ENCODE peak calls at places on chromosome 11, in eight cellular contexts. One of them, this sample, is unnamed.

GRCh38 chr11:47099213-47099917 is 77.3 kb downstream of the ARFGAP2 start:
- DNase-seq in H1: no peak
- DNase-seq in A549: no peak
- DNase-seq in K562: no peak
- DNase-seq in transverse colon: no peak
- DNase-seq in esophagus muscularis mucosa: no peak
- DNase-seq in stomach: peak; percentile 37
- DNase-seq in sigmoid colon: no peak
- DNase-seq in this sample: no peak

GRCh38 chr11:15412054-15412453 is 297.3 kb downstream of the INSC start:
- DNase-seq in H1: no peak
- DNase-seq in A549: no peak
- DNase-seq in K562: no peak
- DNase-seq in transverse colon: no peak
- DNase-seq in esophagus muscularis mucosa: no peak
- DNase-seq in stomach: no peak
- DNase-seq in sigmoid colon: no peak
- DNase-seq in this sample: no peak

GRCh38 chr11:14423633-14424032 is 64.7 kb upstream of the RRAS2 start:
- DNase-seq in H1: no peak
- DNase-seq in A549: no peak
- DNase-seq in K562: no peak
- DNase-seq in transverse colon: no peak
- DNase-seq in esophagus muscularis mucosa: no peak
- DNase-seq in stomach: no peak
- DNase-seq in sigmoid colon: no peak
- DNase-seq in this sample: no peak

GRCh38 chr11:112877561-112877960 is 83.7 kb upstream of the NCAM1 start:
- DNase-seq in H1: no peak
- DNase-seq in A549: no peak
- DNase-seq in K562: no peak
- DNase-seq in transverse colon: no peak
- DNase-seq in esophagus muscularis mucosa: no peak
- DNase-seq in stomach: no peak
- DNase-seq in sigmoid colon: no peak
- DNase-seq in this sample: no peak

GRCh38 chr11:33529461-33529860 is 171.2 kb downstream of the C11orf91 start:
- DNase-seq in H1: no peak
- DNase-seq in A549: no peak
- DNase-seq in K562: no peak
- DNase-seq in transverse colon: no peak
- DNase-seq in esophagus muscularis mucosa: no peak
- DNase-seq in stomach: no peak
- DNase-seq in sigmoid colon: no peak
- DNase-seq in this sample: no peak

GRCh38 chr11:115664313-115664712 is 160.1 kb upstream of the CADM1 start:
- DNase-seq in H1: no peak
- DNase-seq in A549: no peak
- DNase-seq in K562: no peak
- DNase-seq in transverse colon: no peak
- DNase-seq in esophagus muscularis mucosa: no peak
- DNase-seq in stomach: no peak
- DNase-seq in sigmoid colon: no peak
- DNase-seq in this sample: no peak

GRCh38 chr11:14908214-14908880 is 16.3 kb upstream of the CYP2R1 start:
- DNase-seq in H1: no peak
- DNase-seq in A549: peak; percentile 64
- DNase-seq in K562: peak; percentile 59
- DNase-seq in transverse colon: peak; percentile 34
- DNase-seq in esophagus muscularis mucosa: no peak
- DNase-seq in stomach: no peak
- DNase-seq in sigmoid colon: no peak
- DNase-seq in this sample: no peak

GRCh38 chr11:58575377-58576020 is at the start of gene LPXN:
- DNase-seq in H1: no peak
- DNase-seq in A549: no peak
- DNase-seq in K562: no peak
- DNase-seq in transverse colon: peak; percentile 48
- DNase-seq in esophagus muscularis mucosa: no peak
- DNase-seq in stomach: no peak
- DNase-seq in sigmoid colon: no peak
- DNase-seq in this sample: no peak

GRCh38 chr11:121844016-121844415 is 272.0 kb downstream of the BLID start:
- DNase-seq in H1: no peak
- DNase-seq in A549: peak; percentile 0
- DNase-seq in K562: no peak
- DNase-seq in transverse colon: no peak
- DNase-seq in esophagus muscularis mucosa: no peak
- DNase-seq in stomach: no peak
- DNase-seq in sigmoid colon: no peak
- DNase-seq in this sample: no peak

GRCh38 chr11:62147545-62147944 is 23.7 kb downstream of the INCENP start:
- DNase-seq in H1: no peak
- DNase-seq in A549: no peak
- DNase-seq in K562: no peak
- DNase-seq in transverse colon: no peak
- DNase-seq in esophagus muscularis mucosa: no peak
- DNase-seq in stomach: peak; percentile 14
- DNase-seq in sigmoid colon: no peak
- DNase-seq in this sample: no peak

GRCh38 chr11:115548878-115549528 is 44.8 kb upstream of the CADM1 start:
- DNase-seq in H1: peak; percentile 79
- DNase-seq in A549: peak; percentile 62
- DNase-seq in K562: no peak
- DNase-seq in transverse colon: peak; percentile 36
- DNase-seq in esophagus muscularis mucosa: no peak
- DNase-seq in stomach: peak; percentile 46
- DNase-seq in sigmoid colon: no peak
- DNase-seq in this sample: no peak

GRCh38 chr11:27976262-27976661 is 131.7 kb downstream of the KIF18A start:
- DNase-seq in H1: no peak
- DNase-seq in A549: no peak
- DNase-seq in K562: no peak
- DNase-seq in transverse colon: no peak
- DNase-seq in esophagus muscularis mucosa: no peak
- DNase-seq in stomach: no peak
- DNase-seq in sigmoid colon: no peak
- DNase-seq in this sample: no peak

GRCh38 chr11:126384053-126384335 is 28.5 kb downstream of the ST3GAL4 start:
- DNase-seq in H1: no peak
- DNase-seq in A549: no peak
- DNase-seq in K562: no peak
- DNase-seq in transverse colon: no peak
- DNase-seq in esophagus muscularis mucosa: no peak
- DNase-seq in stomach: no peak
- DNase-seq in sigmoid colon: no peak
- DNase-seq in this sample: peak; percentile 16

GRCh38 chr11:70698871-70699270 is 300.5 kb downstream of the CTTN start:
- DNase-seq in H1: no peak
- DNase-seq in A549: no peak
- DNase-seq in K562: no peak
- DNase-seq in transverse colon: no peak
- DNase-seq in esophagus muscularis mucosa: no peak
- DNase-seq in stomach: no peak
- DNase-seq in sigmoid colon: peak; percentile 30
- DNase-seq in this sample: no peak

GRCh38 chr11:113884361-113884836 is 9.0 kb upstream of the USP28 start:
- DNase-seq in H1: no peak
- DNase-seq in A549: no peak
- DNase-seq in K562: peak; percentile 18
- DNase-seq in transverse colon: no peak
- DNase-seq in esophagus muscularis mucosa: no peak
- DNase-seq in stomach: no peak
- DNase-seq in sigmoid colon: no peak
- DNase-seq in this sample: no peak

GRCh38 chr11:109867784-109868183 is 225.4 kb upstream of the ZC3H12C start:
- DNase-seq in H1: no peak
- DNase-seq in A549: no peak
- DNase-seq in K562: no peak
- DNase-seq in transverse colon: no peak
- DNase-seq in esophagus muscularis mucosa: no peak
- DNase-seq in stomach: no peak
- DNase-seq in sigmoid colon: no peak
- DNase-seq in this sample: no peak

GRCh38 chr11:32385998-32386397 is 49.3 kb downstream of the WT1 start:
- DNase-seq in H1: peak; percentile 21
- DNase-seq in A549: peak; percentile 44
- DNase-seq in K562: peak; percentile 65
- DNase-seq in transverse colon: peak; percentile 24
- DNase-seq in esophagus muscularis mucosa: no peak
- DNase-seq in stomach: no peak
- DNase-seq in sigmoid colon: no peak
- DNase-seq in this sample: no peak
- TF ChIP-seq EP300 in H1: no peak
- TF ChIP-seq EP300 in A549: no peak
- TF ChIP-seq EP300 in K562: peak; percentile 5
- TF ChIP-seq EP300 in transverse colon: no peak
- TF ChIP-seq EP300 in esophagus muscularis mucosa: no peak
- TF ChIP-seq EP300 in stomach: no peak
- TF ChIP-seq EP300 in sigmoid colon: no peak
- TF ChIP-seq EP300 in this sample: no peak

GRCh38 chr11:844693-845644 is 2.3 kb downstream of the TSPAN4 start:
- DNase-seq in H1: peak; percentile 67
- DNase-seq in A549: peak; percentile 92
- DNase-seq in K562: peak; percentile 79
- DNase-seq in transverse colon: peak; percentile 79
- DNase-seq in esophagus muscularis mucosa: peak; percentile 98
- DNase-seq in stomach: peak; percentile 77
- DNase-seq in sigmoid colon: peak; percentile 99
- DNase-seq in this sample: peak; percentile 95
- TF ChIP-seq EP300 in H1: no peak
- TF ChIP-seq EP300 in A549: no peak
- TF ChIP-seq EP300 in K562: no peak
- TF ChIP-seq EP300 in transverse colon: no peak
- TF ChIP-seq EP300 in esophagus muscularis mucosa: no peak
- TF ChIP-seq EP300 in stomach: no peak
- TF ChIP-seq EP300 in sigmoid colon: no peak
- TF ChIP-seq EP300 in this sample: no peak

GRCh38 chr11:16795146-16795545 is 56.7 kb downstream of the C11orf58 start:
- DNase-seq in H1: no peak
- DNase-seq in A549: no peak
- DNase-seq in K562: no peak
- DNase-seq in transverse colon: no peak
- DNase-seq in esophagus muscularis mucosa: no peak
- DNase-seq in stomach: no peak
- DNase-seq in sigmoid colon: no peak
- DNase-seq in this sample: no peak
- TF ChIP-seq EP300 in H1: no peak
- TF ChIP-seq EP300 in A549: no peak
- TF ChIP-seq EP300 in K562: no peak
- TF ChIP-seq EP300 in transverse colon: no peak
- TF ChIP-seq EP300 in esophagus muscularis mucosa: no peak
- TF ChIP-seq EP300 in stomach: no peak
- TF ChIP-seq EP300 in sigmoid colon: no peak
- TF ChIP-seq EP300 in this sample: no peak

GRCh38 chr11:67023957-67024353 is 1.0 kb downstream of the SYT12 start:
- DNase-seq in H1: no peak
- DNase-seq in A549: no peak
- DNase-seq in K562: no peak
- DNase-seq in transverse colon: no peak
- DNase-seq in esophagus muscularis mucosa: no peak
- DNase-seq in stomach: no peak
- DNase-seq in sigmoid colon: no peak
- DNase-seq in this sample: no peak
- TF ChIP-seq EP300 in H1: no peak
- TF ChIP-seq EP300 in A549: no peak
- TF ChIP-seq EP300 in K562: no peak
- TF ChIP-seq EP300 in transverse colon: no peak
- TF ChIP-seq EP300 in esophagus muscularis mucosa: no peak
- TF ChIP-seq EP300 in stomach: no peak
- TF ChIP-seq EP300 in sigmoid colon: no peak
- TF ChIP-seq EP300 in this sample: no peak

DNA sequence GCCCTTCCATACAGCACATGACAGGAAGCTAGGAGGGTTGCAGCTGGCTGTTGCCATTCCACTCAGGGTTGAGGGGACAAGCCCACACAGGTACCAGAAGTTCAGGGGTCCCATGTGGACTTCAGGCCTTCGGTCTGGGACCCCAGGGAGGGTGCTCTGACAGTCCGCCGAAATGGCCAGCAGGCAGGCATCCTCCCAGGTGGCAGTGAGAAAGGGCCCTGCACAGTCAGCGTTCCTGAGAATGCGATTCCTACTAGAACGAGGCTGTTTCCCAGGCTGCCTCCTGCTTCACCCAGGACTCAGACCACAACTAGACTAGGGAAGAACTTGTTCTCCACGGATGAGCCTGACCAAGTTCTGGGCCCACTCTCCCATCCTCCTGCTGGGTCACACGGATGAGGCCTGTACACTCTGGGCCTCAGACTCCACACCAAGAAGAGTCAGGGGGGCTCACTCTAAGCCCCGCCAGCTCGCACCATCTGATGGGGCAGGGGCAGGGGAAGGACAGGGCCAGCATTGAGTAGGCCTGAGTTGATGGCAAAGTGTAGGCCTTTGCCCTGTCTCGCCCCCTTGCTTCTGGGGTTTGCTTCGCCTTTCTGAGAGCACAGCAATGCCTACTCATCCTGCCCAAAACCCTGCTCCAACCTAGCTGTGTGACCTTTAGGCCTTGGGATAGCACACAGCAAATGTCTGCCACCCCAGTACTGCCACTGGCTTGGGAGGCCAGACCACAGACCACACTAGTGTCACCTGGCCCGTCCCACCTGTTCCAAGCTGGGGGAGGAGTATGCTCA is 14.0 kb downstream of the KCNQ1OT1 start:
- DNase-seq in H1: no peak
- DNase-seq in A549: no peak
- DNase-seq in K562: no peak
- DNase-seq in transverse colon: no peak
- DNase-seq in esophagus muscularis mucosa: no peak
- DNase-seq in stomach: no peak
- DNase-seq in sigmoid colon: peak; percentile 26
- DNase-seq in this sample: peak; percentile 7
- TF ChIP-seq EP300 in H1: no peak
- TF ChIP-seq EP300 in A549: no peak
- TF ChIP-seq EP300 in K562: no peak
- TF ChIP-seq EP300 in transverse colon: no peak
- TF ChIP-seq EP300 in esophagus muscularis mucosa: no peak
- TF ChIP-seq EP300 in stomach: no peak
- TF ChIP-seq EP300 in sigmoid colon: no peak
- TF ChIP-seq EP300 in this sample: no peak